ENCODE peak calls at places on chromosomes 1 and 21, in five cellular contexts. V, U, K, I and O are unnamed samples.

GRCh38 chr1:201696217-201696761 is 132.7 kb upstream of the IPO9 start:
- DNase-seq in K (no peak), V (peak), I (peak), U (peak), O (no peak)

GRCh38 chr1:218439541-218440295 is 94.6 kb downstream of the TGFB2 start:
- DNase-seq in K (no peak), V (peak), I (no peak), U (no peak), O (no peak)

GRCh38 chr1:19460535-19461351 is 24.6 kb downstream of the CAPZB start:
- DNase-seq in I (no peak), K (no peak), U (no peak), V (no peak), O (no peak)

GRCh38 chr1:25875154-25875855 is at the start of gene PAQR7:
- DNase-seq in U (peak), V (peak), I (no peak), K (peak), O (peak)

GRCh38 chr1:92476071-92476607 is 10.6 kb downstream of the GFI1 start:
- DNase-seq in U (peak), V (no peak), K (peak), I (no peak), O (peak)

GRCh38 chr1:26114165-26114927 is 2.7 kb downstream of the PDIK1L start:
- DNase-seq in V (no peak), K (no peak), I (no peak), U (no peak), O (no peak)

GRCh38 chr1:43440358-43440757 is 13.4 kb downstream of the HYI start:
- DNase-seq in V (no peak), I (no peak), U (peak), K (no peak), O (no peak)

GRCh38 chr1:16075337-16076002 is 2.0 kb upstream of the FAM131C start:
- DNase-seq in I (peak), K (no peak), U (no peak), V (no peak), O (no peak)

GRCh38 chr1:80392529-80392928 is 1386.0 kb upstream of the ADGRL4 start:
- DNase-seq in I (no peak), K (no peak), V (peak), U (no peak), O (no peak)

GRCh38 chr1:33188572-33189275 is 6.9 kb upstream of the TRIM62 start:
- DNase-seq in K (no peak), I (no peak), V (no peak), U (no peak), O (no peak)

GRCh38 chr1:160789702-160790611 is 6.0 kb upstream of the LY9 start:
- DNase-seq in I (no peak), V (no peak), U (peak), K (no peak), O (no peak)

GRCh38 chr21:43879348-43880110 is 14.5 kb downstream of the AGPAT3 start:
- DNase-seq in U (no peak), K (no peak), V (no peak), I (no peak), O (no peak)

GRCh38 chr21:43311303-43311817 is 115.6 kb downstream of the SIK1 start:
- DNase-seq in V (no peak), K (no peak), I (no peak), U (peak), O (no peak)